ENCODE peak calls at places on chromosomes 12 and 14, in five cellular contexts. D, N, S, Y and A are unnamed samples.

GRCh38 chr12:54294152-54294913 is 6.5 kb downstream of the NFE2 start:
- DNase-seq in Y (no peak), S (peak; percentile 74), N (peak; percentile 56), D (peak; percentile 54), A (peak; percentile 30)

GRCh38 chr14:60721331-60722162 is 2.6 kb downstream of the SIX4 start:
- DNase-seq in N (no peak), S (peak; percentile 64), D (peak; percentile 65), Y (no peak), A (peak; percentile 40)

GRCh38 chr14:78448483-78449094 is 278.4 kb downstream of the NRXN3 start:
- DNase-seq in S (no peak), N (peak; percentile 82), Y (no peak), D (peak; percentile 32), A (peak; percentile 17)

GRCh38 chr14:25461780-25462179 is 411.8 kb upstream of the STXBP6 start:
- DNase-seq in Y (no peak), D (no peak), S (no peak), N (no peak), A (no peak)

GRCh38 chr12:115313929-115314328 is 630.0 kb upstream of the TBX3 start:
- DNase-seq in D (peak; percentile 75), S (no peak), N (no peak), Y (no peak), A (peak; percentile 63)

GRCh38 chr14:56487090-56487667 is 92.4 kb upstream of the TMEM260 start:
- DNase-seq in N (no peak), Y (no peak), S (no peak), D (peak; percentile 41), A (peak; percentile 22)

GRCh38 chr12:131773582-131774221 is 54.5 kb upstream of the MMP17 start:
- DNase-seq in N (no peak), D (no peak), Y (no peak), S (no peak), A (no peak)

GRCh38 chr14:71532349-71532748 is 399.9 kb upstream of the RGS6 start:
- DNase-seq in S (no peak), Y (no peak), D (no peak), N (no peak), A (peak; percentile 65)

GRCh38 chr12:67996347-67996746 is 7.1 kb downstream of the IFNG-AS1 start:
- DNase-seq in S (no peak), N (no peak), D (no peak), Y (no peak), A (no peak)

GRCh38 chr14:89618821-89619551 is 202.0 kb upstream of the FOXN3 start:
- DNase-seq in D (peak; percentile 68), S (peak; percentile 90), Y (peak; percentile 34), N (peak; percentile 37), A (peak; percentile 67)

GRCh38 chr12:46343122-46343852 is 29.3 kb downstream of the SLC38A2 start:
- DNase-seq in D (peak; percentile 62), N (no peak), Y (no peak), S (no peak), A (no peak)

GRCh38 chr12:71452006-71452405 is 12.4 kb downstream of the LGR5 start:
- DNase-seq in S (no peak), D (no peak), N (no peak), Y (no peak), A (no peak)

GRCh38 chr14:81633496-81633895 is 99.8 kb upstream of the SEL1L start:
- DNase-seq in D (no peak), N (no peak), S (no peak), Y (no peak), A (no peak)

GRCh38 chr14:51087024-51087423 is 7.9 kb downstream of the TRIM9 start:
- DNase-seq in Y (no peak), S (no peak), N (no peak), D (peak; percentile 85), A (no peak)

GRCh38 chr12:108009442-108009841 is 119.6 kb upstream of the WSCD2 start:
- DNase-seq in N (no peak), Y (no peak), S (no peak), D (no peak), A (no peak)

GRCh38 chr12:68773582-68773981 is 27.6 kb downstream of the SLC35E3 start:
- DNase-seq in D (no peak), N (no peak), Y (no peak), S (no peak), A (no peak)

GRCh38 chr12:20257311-20257710 is 111.0 kb upstream of the PDE3A start:
- DNase-seq in Y (no peak), N (no peak), S (no peak), D (no peak), A (no peak)

GRCh38 chr12:21527451-21528180 is 1.5 kb downstream of the SPX start:
- DNase-seq in S (peak; percentile 79), N (peak; percentile 43), D (peak; percentile 80), Y (no peak), A (peak; percentile 38)

GRCh38 chr14:95039259-95039992 is 117.9 kb downstream of the DICER1 start:
- DNase-seq in N (no peak), D (no peak), Y (no peak), S (no peak), A (no peak)

GRCh38 chr12:108667349-108667748 is 33.7 kb upstream of the SELPLG start:
- DNase-seq in D (no peak), N (no peak), Y (no peak), S (no peak), A (no peak)

GRCh38 chr12:4701383-4701782 is 18.8 kb upstream of the GALNT8 start:
- DNase-seq in S (no peak), Y (no peak), D (no peak), N (no peak), A (peak; percentile 2)

GRCh38 chr12:8822298-8822697 is at the start of gene A2ML1:
- DNase-seq in N (no peak), S (no peak), D (peak; percentile 94), Y (no peak), A (no peak)

GRCh38 chr14:104885031-104885972 is 20.2 kb downstream of the CEP170B start:
- DNase-seq in Y (no peak), D (no peak), N (no peak), S (peak; percentile 61), A (no peak)

GRCh38 chr12:59972941-59973340 is 377.1 kb downstream of the SLC16A7 start:
- DNase-seq in Y (no peak), D (peak; percentile 65), S (no peak), N (no peak), A (peak; percentile 75)

GRCh38 chr12:103250487-103250886 is 245.3 kb downstream of the C12orf42 start:
- DNase-seq in Y (no peak), D (no peak), S (no peak), N (no peak), A (no peak)

GRCh38 chr12:53500119-53500775 is 836 bp upstream of the TARBP2 start:
- DNase-seq in S (no peak), D (peak; percentile 61), Y (peak; percentile 79), N (no peak), A (peak; percentile 86)

GRCh38 chr12:120573560-120573959 is 7.6 kb downstream of the POP5 start:
- DNase-seq in D (no peak), N (no peak), Y (no peak), S (no peak), A (no peak)

GRCh38 chr12:48004039-48004940 is at the start of gene COL2A1:
- DNase-seq in N (no peak), S (no peak), Y (peak; percentile 29), D (peak; percentile 38), A (peak; percentile 7)

GRCh38 chr12:6752931-6753771 is at the start of gene MLF2:
- DNase-seq in N (peak; percentile 98), D (peak; percentile 99), S (peak; percentile 99), Y (peak; percentile 95), A (peak; percentile 99)
- TF ChIP-seq CTCF in N (no peak), D (no peak), S (peak; percentile 98), Y (no peak), A (no peak)

DNA sequence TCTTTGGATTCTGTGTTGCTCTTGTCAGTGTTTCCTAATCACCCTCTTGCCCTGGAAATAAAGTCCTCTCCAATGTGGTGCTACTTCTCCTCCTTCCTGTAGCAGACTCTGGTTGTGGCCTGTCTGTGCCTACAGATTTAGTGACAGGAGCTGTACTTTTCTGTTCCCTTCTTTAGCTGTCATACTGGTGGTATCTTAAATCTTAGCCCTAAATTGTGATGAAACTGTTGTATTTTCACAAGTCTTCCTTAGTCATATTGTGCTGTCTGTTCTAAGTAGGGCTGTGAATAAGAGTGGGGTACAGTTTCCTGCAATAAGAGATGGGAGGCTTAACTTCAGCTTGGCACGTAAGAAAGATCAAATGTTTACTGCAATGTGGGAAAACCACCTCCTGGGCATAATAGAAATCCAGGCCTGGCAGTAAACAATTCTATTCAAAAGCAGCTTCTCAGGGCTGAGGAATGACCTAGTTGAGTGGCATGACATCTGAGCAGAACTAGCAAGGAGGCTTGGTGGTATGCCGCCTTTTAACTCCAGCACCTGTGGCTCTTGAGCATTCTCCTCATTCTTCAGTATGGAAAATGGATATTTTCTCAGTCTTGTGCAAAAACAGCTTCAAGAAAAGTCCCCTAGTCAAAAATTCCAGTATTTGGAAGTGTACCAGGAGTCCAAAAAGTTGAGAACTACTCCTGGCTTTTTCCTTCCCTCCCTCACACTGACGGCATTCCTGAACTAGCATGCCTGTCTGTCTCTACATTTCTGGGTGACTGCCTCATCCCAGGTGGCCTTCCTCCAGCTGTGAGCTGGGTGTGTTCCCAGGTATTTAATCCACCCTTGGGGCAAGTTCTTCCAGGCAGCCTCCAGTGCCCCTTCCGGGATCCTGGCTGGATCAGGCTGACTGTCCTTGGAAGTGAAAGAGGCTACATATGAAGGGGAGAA is 19.5 kb downstream of the ANO6 start:
- DNase-seq in S (no peak), N (no peak), Y (no peak), D (peak; percentile 94), A (peak; percentile 78)
- H3K4me3 ChIP-seq in S (no peak overlapping the region), N (no peak overlapping the region), Y (no peak overlapping the region), D (no peak overlapping the region), A (peak overlapping the region; percentile 21)

GRCh38 chr14:99275222-99275584 is 3.2 kb upstream of the BCL11B start:
- DNase-seq in N (no peak), D (no peak), S (no peak), Y (no peak), A (no peak)

GRCh38 chr14:99276482-99276881 is 4.5 kb upstream of the BCL11B start:
- DNase-seq in D (no peak), N (no peak), S (no peak), Y (no peak), A (no peak)

GRCh38 chr14:99273025-99273723 is 1.2 kb upstream of the BCL11B start:
- DNase-seq in N (no peak), D (peak; percentile 63), S (no peak), Y (no peak), A (no peak)

GRCh38 chr14:99273724-99274345 is 1.8 kb upstream of the BCL11B start:
- DNase-seq in S (no peak), Y (no peak), D (peak; percentile 45), N (no peak), A (no peak)

GRCh38 chr14:99274346-99275221 is 2.6 kb upstream of the BCL11B start:
- DNase-seq in S (peak; percentile 76), Y (peak; percentile 55), D (peak; percentile 94), N (peak; percentile 65), A (peak; percentile 89)
- TF ChIP-seq CTCF in S (no peak), Y (no peak), D (peak; percentile 70), N (peak; percentile 17), A (peak; percentile 54)

GRCh38 chr12:98893601-98894411 is 248.7 kb downstream of the APAF1 start:
- DNase-seq in N (no peak), D (no peak), Y (no peak), S (no peak), A (no peak)

GRCh38 chr12:98894412-98895085 is 249.5 kb downstream of the APAF1 start:
- DNase-seq in D (no peak), Y (no peak), S (peak; percentile 55), N (peak; percentile 41), A (no peak)

GRCh38 chr12:98896938-98897337 is 251.8 kb downstream of the APAF1 start:
- DNase-seq in Y (no peak), S (no peak), D (no peak), N (no peak), A (no peak)

GRCh38 chr12:98893126-98893525 is 248.0 kb downstream of the APAF1 start:
- DNase-seq in D (no peak), Y (no peak), S (no peak), N (peak; percentile 45), A (no peak)

GRCh38 chr12:98895086-98895651 is 250.1 kb downstream of the APAF1 start:
- DNase-seq in S (no peak), D (no peak), N (peak; percentile 62), Y (no peak), A (no peak)
- H3K4me3 ChIP-seq in S (peak overlapping the region; percentile 48), D (no peak overlapping the region), N (peak overlapping the region; percentile 49), Y (no peak overlapping the region), A (no peak overlapping the region)